ENCODE peak calls at places on chromosomes 3 and 15, in five cellular contexts. U is HepG2, L is HCT116, T is K562, F is SK-N-SH. X is an unnamed sample.

GRCh38 chr15:72227192-72227586 is 3.8 kb downstream of the PKM start:
- DNase-seq in U (peak), L (peak), T (no peak), F (no peak), X (no peak)

GRCh38 chr15:68220967-68221366 is 8.6 kb downstream of the CLN6 start:
- DNase-seq in U (no peak), L (no peak), T (peak), F (peak), X (no peak)

GRCh38 chr3:44865272-44866005 is 3.7 kb downstream of the TMEM42 start:
- DNase-seq in U (no peak), L (no peak), T (no peak), F (no peak), X (no peak)

GRCh38 chr3:156605686-156606605 is 51.0 kb upstream of the SSR3 start:
- DNase-seq in U (no peak), L (no peak), T (peak), F (peak), X (no peak)

GRCh38 chr3:133573054-133573628 is 345 bp upstream of the CDV3 start:
- DNase-seq in U (peak), L (peak), T (peak), F (peak), X (peak)

GRCh38 chr3:48428863-48429415 is 947 bp downstream of the PLXNB1 start:
- DNase-seq in U (no peak), L (no peak), T (peak), F (peak), X (no peak)

GRCh38 chr3:23748398-23749110 is 57.2 kb upstream of the UBE2E1 start:
- DNase-seq in U (no peak), L (no peak), T (no peak), F (no peak), X (no peak)

GRCh38 chr3:169760479-169760878 is 4.4 kb downstream of the TERC start:
- DNase-seq in U (no peak), L (no peak), T (peak), F (no peak), X (no peak)

GRCh38 chr3:46671541-46672348 is 21.7 kb downstream of the ALS2CL start:
- DNase-seq in U (no peak), L (no peak), T (no peak), F (peak), X (no peak)

GRCh38 chr3:112845772-112846171 is 892 bp downstream of the CD200R1L start:
- DNase-seq in U (no peak), L (no peak), T (no peak), F (no peak), X (no peak)

GRCh38 chr15:78937132-78937739 is 7.6 kb downstream of the CTSH start:
- DNase-seq in U (no peak), L (no peak), T (peak), F (no peak), X (no peak)

GRCh38 chr15:74540135-74540760 is 772 bp upstream of the ARID3B start:
- DNase-seq in U (peak), L (no peak), T (no peak), F (peak), X (no peak)
- TF ChIP-seq JUND in U (no peak), L (no peak), T (no peak), F (no peak), X (no peak)

GRCh38 chr3:123083446-123084124 is 16.8 kb downstream of the PDIA5 start:
- DNase-seq in U (no peak), L (no peak), T (no peak), F (no peak), X (no peak)

GRCh38 chr3:123082370-123083065 is 15.7 kb downstream of the PDIA5 start:
- DNase-seq in U (no peak), L (no peak), T (no peak), F (no peak), X (no peak)

GRCh38 chr3:123085293-123085949 is 18.6 kb downstream of the PDIA5 start:
- DNase-seq in U (peak), L (no peak), T (no peak), F (peak), X (no peak)

GRCh38 chr3:123084738-123085237 is 18.0 kb downstream of the PDIA5 start:
- DNase-seq in U (peak), L (no peak), T (no peak), F (peak), X (no peak)

GRCh38 chr3:123084192-123084591 is 17.4 kb downstream of the PDIA5 start:
- DNase-seq in U (peak), L (no peak), T (no peak), F (no peak), X (no peak)
- TF ChIP-seq JUND in U (no peak), L (no peak), T (no peak), F (no peak), X (no peak)

GRCh38 chr3:38458796-38459498 is 5.3 kb downstream of the ACVR2B start:
- DNase-seq in U (no peak), L (no peak), T (no peak), F (peak), X (peak)
- TF ChIP-seq JUND in U (no peak), L (no peak), T (no peak), F (no peak), X (no peak)

DNA sequence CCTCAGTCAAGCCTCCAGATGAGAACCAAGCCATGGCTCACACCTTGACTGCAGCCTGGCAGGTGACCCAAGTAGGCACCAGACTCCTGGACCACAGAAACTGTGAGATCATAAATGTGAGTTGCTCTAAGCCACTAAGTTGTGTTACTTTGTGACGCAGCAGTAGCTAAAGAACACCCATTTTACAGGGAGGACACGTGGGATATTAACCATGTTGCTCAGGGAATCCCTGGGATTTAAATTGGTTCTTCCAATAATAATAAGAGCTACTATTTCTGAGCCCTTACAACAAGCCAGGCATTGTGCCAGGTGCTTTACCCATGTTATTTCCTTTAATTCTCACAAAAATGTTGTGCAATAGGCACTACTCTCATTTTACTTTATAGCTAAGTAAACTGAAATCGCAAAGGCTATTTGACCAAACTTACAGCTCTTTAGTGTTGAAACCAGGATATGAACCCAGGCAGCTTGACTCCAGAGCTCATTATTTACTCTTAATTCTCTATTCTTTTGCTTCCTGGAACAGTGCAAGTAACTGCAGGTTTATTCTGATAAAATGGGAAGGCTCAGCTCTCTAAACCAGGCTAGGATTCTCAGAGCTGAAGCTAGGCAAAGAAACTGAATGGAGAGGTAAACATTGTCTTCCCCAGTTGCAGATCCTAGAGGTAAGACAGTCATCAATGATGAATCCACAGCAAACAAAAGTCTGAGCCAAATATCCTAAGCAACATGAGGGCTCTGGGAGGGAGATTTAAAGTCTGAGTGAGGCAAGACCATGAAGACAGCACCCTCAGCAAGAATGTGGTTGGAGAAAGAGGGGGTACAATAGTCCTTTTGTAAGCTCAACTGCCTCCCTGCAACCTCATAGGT is 294.5 kb downstream of the KBTBD8 start:
- DNase-seq in U (peak), L (no peak), T (no peak), F (no peak), X (peak)
- TF ChIP-seq JUND in U (no peak), L (no peak), T (no peak), F (no peak), X (no peak)